ENCODE peak calls at places on chromosome X, in eight cellular contexts. Y is mucosa of descending colon, U is heart right ventricle, E is GM12865, T is WERI-Rb-1, X is brain microvascular endothelial cell, J is A549, K is MG63. N is an unnamed sample.

GRCh38 chrX:133090410-133090809 is 6.5 kb downstream of the USP26 start:
- DNase-seq in U (no peak), Y (no peak), J (no peak), X (no peak), K (no peak), T (no peak), E (no peak), N (no peak)

GRCh38 chrX:24002167-24002566 is 24.8 kb downstream of the KLHL15 start:
- DNase-seq in K (no peak), Y (no peak), J (no peak), T (no peak), X (no peak), U (no peak), E (peak), N (no peak)

GRCh38 chrX:150364347-150365050 is 1.4 kb downstream of the MAMLD1 start:
- DNase-seq in U (peak), X (no peak), E (no peak), J (no peak), K (peak), Y (peak), T (peak), N (no peak)

GRCh38 chrX:106898462-106898861 is 4.7 kb downstream of the RIPPLY1 start:
- DNase-seq in T (peak), J (peak), U (no peak), Y (no peak), E (peak), X (peak), K (no peak), N (peak)

GRCh38 chrX:81195712-81196111 is 6.0 kb downstream of the HMGN5 start:
- DNase-seq in J (peak), U (no peak), X (peak), E (peak), Y (no peak), K (peak), T (peak), N (peak)

GRCh38 chrX:131675596-131676194 is 131.8 kb downstream of the OR13H1 start:
- DNase-seq in X (peak), E (peak), J (peak), T (peak), U (no peak), Y (no peak), K (no peak), N (peak)

GRCh38 chrX:132737743-132738142 is 220.7 kb downstream of the HS6ST2 start:
- DNase-seq in K (peak), E (no peak), X (no peak), Y (peak), J (no peak), U (no peak), T (no peak), N (no peak)

GRCh38 chrX:140165849-140166248 is 200.5 kb upstream of the CXorf66 start:
- DNase-seq in K (no peak), J (no peak), U (no peak), X (no peak), T (no peak), Y (no peak), E (no peak), N (no peak)

GRCh38 chrX:42495139-42495538 is 282.8 kb downstream of the PPP1R2C start:
- DNase-seq in E (no peak), Y (no peak), X (no peak), J (no peak), T (no peak), U (no peak), K (no peak), N (no peak)

GRCh38 chrX:74423289-74423985 is 2.1 kb downstream of the SLC16A2 start:
- DNase-seq in X (no peak), K (no peak), J (no peak), E (no peak), U (no peak), Y (no peak), T (no peak), N (no peak)

GRCh38 chrX:120727911-120728310 is 98.1 kb upstream of the C1GALT1C1 start:
- DNase-seq in K (no peak), J (no peak), T (no peak), X (no peak), U (no peak), Y (no peak), E (no peak), N (no peak)

GRCh38 chrX:75603833-75604232 is 81.0 kb upstream of the ZDHHC15 start:
- DNase-seq in K (no peak), E (peak), U (no peak), Y (no peak), X (peak), J (peak), T (no peak), N (peak)

GRCh38 chrX:13087322-13088154 is 43.1 kb upstream of the FAM9C start:
- DNase-seq in T (no peak), J (no peak), U (no peak), Y (no peak), E (peak), X (peak), K (no peak), N (peak)

GRCh38 chrX:40772290-40772689 is 36.9 kb upstream of the MED14 start:
- DNase-seq in K (peak), X (no peak), Y (no peak), U (no peak), J (no peak), T (no peak), E (no peak), N (no peak)

GRCh38 chrX:49165901-49166881 is 3.6 kb downstream of the MAGIX start:
- DNase-seq in U (peak), K (peak), Y (peak), J (no peak), T (no peak), E (peak), X (peak), N (peak)

GRCh38 chrX:103344606-103345005 is 11.7 kb upstream of the TCEAL9 start:
- DNase-seq in X (no peak), T (no peak), E (no peak), K (no peak), Y (no peak), U (no peak), J (no peak), N (no peak)

GRCh38 chrX:150635952-150636351 is 57.2 kb upstream of the MTMR1 start:
- DNase-seq in E (peak), U (no peak), K (no peak), T (no peak), J (peak), X (peak), Y (no peak), N (no peak)

GRCh38 chrX:8067754-8068469 is 103.2 kb downstream of the VCX2 start:
- DNase-seq in X (no peak), T (peak), E (no peak), K (peak), U (no peak), Y (no peak), J (no peak), N (no peak)

GRCh38 chrX:53442322-53442631 is 8.1 kb upstream of the HSD17B10 start:
- DNase-seq in E (no peak), Y (no peak), X (no peak), T (no peak), K (no peak), U (no peak), J (no peak), N (no peak)
- H3K4me3 ChIP-seq in E (peak), Y (no peak), X (no peak), T (no peak), K (no peak), U (no peak), J (peak), N (peak)

GRCh38 chrX:130108647-130109428 is 1.5 kb downstream of the ELF4 start:
- DNase-seq in E (peak), K (peak), U (peak), X (no peak), Y (peak), T (no peak), J (peak), N (no peak)
- H3K4me3 ChIP-seq in E (peak), K (peak), U (peak), X (peak), Y (peak), T (peak), J (peak), N (no peak)

GRCh38 chrX:80022363-80023031 is 7.9 kb downstream of the TBX22 start:
- DNase-seq in U (no peak), K (no peak), J (no peak), X (no peak), T (no peak), Y (no peak), E (no peak), N (no peak)
- H3K4me3 ChIP-seq in U (no peak), K (no peak), J (no peak), X (no peak), T (no peak), Y (no peak), E (no peak), N (no peak)

DNA sequence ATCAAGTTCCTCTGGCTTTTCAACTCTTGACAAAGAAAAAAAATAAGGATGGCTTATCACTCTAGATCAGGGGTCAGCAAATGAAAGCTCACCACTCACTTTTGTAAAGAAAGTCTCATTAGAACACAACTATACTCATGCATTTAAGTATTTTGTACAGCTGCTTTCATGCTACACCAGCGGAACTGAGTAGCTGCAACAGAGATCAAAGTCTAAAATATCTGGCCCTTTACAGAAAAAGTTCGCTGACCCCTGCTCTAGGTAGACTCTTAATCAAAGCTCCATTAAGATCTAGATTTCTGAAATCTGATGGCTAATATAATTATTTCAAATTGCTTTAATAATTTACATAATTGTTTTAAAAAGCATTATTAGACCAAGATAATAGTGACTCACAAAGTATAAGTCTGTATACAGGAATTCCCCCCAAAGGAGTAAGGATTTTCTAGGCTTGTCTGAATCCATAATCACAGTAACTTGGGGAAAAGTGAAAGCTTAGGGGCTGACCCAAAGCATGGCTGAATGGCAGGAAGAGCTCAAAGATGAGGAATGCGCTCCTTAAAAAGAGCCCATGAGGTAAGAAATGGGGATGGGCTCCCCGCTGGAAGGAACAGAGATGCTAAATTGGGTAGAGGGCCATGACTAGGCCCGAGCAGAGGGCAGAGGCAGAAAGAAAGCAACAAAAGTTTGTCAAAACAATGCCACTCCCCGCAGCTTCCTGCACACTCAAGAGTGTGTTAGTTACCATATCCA is 140.3 kb downstream of the SH3KBP1 start:
- DNase-seq in K (no peak), J (no peak), U (no peak), E (no peak), T (no peak), Y (no peak), X (no peak), N (no peak)
- H3K4me3 ChIP-seq in K (no peak), J (no peak), U (no peak), E (peak), T (no peak), Y (no peak), X (no peak), N (peak)

DNA sequence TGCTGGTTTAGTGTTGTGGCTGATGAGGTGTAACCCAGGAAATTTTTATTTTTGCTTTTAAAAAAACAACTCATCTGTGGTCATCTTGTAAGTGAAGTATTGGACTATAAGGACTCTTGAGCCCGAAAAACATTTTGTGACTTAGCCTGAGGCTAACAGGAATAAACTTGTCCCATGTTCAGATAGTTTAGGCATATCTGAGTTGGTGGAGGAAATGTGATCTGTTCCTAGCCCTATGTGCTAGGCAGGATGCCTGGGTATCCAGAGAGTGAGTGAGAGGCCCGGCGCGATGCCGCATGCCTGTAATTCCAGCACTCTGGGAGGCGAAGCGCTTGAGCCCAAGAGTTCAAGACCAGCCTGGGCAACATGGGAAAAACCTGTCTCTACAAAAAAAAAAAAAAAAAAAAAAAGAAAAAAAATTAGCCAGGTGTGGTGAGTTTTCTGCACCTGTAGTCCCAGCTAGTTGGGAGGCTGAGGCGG is 3.7 kb downstream of the SMS start:
- DNase-seq in Y (no peak), E (no peak), T (no peak), J (no peak), U (no peak), K (peak), X (no peak), N (no peak)
- H3K4me3 ChIP-seq in Y (no peak), E (no peak), T (no peak), J (no peak), U (no peak), K (peak), X (peak), N (no peak)

DNA sequence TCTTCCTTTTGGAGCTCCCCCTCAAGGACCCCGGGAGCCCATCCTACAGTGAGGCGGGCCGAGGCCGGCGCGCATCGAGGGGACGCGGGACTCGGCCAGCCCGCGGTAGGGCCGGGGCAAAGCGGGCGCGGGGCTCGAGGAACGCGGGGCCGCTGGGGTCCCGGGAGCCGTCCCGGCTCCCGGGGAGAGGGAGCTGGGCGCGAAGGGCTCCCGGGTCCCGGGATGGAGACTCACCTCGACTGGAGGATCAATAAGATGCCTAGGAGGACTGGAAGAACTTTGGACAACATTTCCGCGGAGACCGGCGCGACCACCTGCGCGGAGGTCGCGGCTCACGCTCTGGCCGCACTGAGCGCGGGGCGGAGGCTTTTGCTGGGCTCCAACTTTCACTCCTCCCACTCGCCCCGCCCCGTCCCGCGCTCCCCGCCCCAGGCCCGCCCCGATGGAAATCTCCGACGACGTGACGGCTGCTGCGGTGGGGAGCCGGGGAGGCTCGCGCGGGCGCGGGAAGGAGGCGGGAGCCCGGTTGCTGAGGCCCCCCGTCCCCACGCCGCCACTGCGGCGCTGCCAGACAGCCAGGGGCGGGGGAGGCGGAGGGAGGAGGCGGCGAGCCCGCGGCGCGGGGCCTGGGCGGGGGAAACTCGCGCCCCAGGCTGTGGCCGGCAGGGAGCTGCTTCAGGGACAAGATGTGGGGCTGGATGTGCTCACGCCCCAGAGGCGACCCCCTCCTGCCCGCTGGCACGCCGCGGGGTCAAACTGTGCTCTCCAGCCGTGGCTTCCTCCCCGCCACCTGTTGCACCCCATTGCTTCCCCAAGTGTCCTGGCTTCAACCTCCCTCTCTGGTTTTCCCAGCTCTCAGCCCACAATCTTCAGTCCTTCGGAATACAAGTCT is at the start of gene GABRE:
- DNase-seq in Y (peak), J (no peak), U (peak), E (no peak), X (no peak), K (peak), T (peak), N (no peak)
- H3K4me3 ChIP-seq in Y (no peak), J (peak), U (peak), E (no peak), X (peak), K (peak), T (peak), N (no peak)

DNA sequence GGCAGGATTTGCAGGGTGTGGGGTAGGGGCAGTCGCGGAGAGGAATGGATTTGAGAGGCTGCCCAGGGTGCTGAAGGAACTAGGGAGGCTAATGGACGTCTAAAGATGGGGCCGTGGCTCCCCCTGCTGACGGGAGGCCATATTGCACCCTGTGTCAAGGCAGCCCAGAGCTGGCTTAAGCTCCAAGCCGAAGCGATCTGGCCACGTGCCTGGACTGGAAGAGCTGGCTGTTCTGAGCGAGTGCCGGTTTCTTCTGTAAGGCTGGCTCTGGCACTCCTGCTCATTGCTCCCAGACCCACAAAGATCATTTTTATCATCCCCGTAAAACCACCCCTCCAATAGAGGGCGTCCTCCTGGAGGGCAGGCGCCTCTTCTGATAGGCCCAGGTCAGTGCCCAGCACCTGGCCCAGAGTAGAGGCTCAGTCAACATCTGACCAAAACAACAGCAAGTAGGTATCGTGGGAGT is 5.6 kb downstream of the PNCK start:
- DNase-seq in X (peak), T (peak), U (peak), J (peak), E (peak), K (peak), Y (peak), N (peak)
- H3K4me3 ChIP-seq in X (no peak), T (peak), U (no peak), J (peak), E (no peak), K (peak), Y (no peak), N (no peak)

GRCh38 chrX:11757729-11758399 is at the start of gene MSL3:
- DNase-seq in X (peak), K (peak), Y (peak), E (peak), U (peak), T (peak), J (peak), N (peak)

GRCh38 chrX:11759172-11759460 is 1.1 kb downstream of the MSL3 start:
- DNase-seq in E (no peak), K (no peak), Y (no peak), X (no peak), T (no peak), U (no peak), J (no peak), N (no peak)

GRCh38 chrX:11758400-11759171 is 549 bp downstream of the MSL3 start:
- DNase-seq in Y (peak), T (peak), J (peak), K (peak), U (peak), X (peak), E (peak), N (peak)

GRCh38 chrX:11759461-11760311 is 1.6 kb downstream of the MSL3 start:
- DNase-seq in U (peak), E (peak), J (peak), X (peak), K (peak), T (peak), Y (peak), N (peak)

DNA sequence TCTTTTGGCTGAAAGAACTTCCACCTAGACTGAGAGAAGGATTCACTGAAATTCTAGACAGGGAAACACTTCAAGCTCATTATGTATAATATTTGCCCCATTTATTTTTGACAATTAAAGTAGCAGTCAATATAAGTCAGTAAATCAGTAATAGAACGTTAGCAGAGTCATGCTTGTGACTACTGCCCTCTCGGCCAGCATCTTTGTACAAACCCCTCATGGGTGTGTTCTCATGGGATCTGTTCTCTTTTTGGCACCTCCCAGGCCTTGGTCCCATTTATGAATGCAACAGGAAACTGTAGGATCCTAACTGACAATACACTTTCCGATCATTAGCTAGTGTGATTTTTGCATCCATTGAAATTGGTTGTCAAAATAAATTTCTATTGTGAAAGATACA is 2.9 kb downstream of the MSL3 start:
- DNase-seq in Y (no peak), U (no peak), K (no peak), X (no peak), E (no peak), J (no peak), T (no peak), N (no peak)
- H3K4me3 ChIP-seq in Y (no peak), U (no peak), K (no peak), X (no peak), E (peak), J (no peak), T (no peak), N (no peak)

DNA sequence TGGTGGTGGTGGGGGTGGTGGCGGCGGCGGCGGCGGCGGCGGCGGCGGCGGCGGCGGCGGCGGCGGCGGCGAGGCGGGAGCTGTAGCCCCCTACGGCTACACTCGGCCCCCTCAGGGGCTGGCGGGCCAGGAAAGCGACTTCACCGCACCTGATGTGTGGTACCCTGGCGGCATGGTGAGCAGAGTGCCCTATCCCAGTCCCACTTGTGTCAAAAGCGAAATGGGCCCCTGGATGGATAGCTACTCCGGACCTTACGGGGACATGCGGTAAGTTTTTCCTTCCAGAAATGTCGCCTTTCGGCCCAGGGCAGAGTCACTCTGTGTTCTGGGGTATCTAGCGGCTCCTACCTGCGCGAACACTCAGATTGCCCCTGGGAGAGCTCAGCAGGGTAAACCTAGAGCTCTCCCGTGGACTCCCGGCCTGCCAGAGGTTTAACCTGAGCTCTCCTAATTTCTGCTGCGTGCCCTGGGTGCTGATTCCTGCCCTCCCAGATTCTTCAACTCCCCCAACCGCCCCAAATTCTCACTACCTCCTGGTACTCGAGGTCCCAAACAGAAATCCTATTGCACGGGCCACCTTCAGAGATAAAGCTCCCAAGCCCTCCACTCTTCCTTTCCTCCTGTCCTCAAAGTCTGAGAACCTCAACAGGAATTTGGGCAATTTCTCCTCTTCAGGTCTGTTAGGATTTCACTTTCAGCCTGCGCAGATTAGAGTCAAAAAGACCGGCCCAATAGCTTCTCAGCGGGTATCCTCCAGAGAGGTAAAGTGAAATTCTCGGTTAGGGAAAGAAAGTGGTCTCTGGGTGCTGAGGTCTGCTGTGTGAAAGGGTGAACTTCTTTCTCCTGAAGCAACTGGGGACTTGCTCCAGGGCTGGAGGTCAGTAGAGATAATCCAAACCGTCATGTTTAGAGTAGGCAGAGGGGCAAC is 2.9 kb downstream of the AR start:
- DNase-seq in X (no peak), K (no peak), T (no peak), J (no peak), Y (no peak), E (no peak), U (no peak), N (no peak)
- H3K4me3 ChIP-seq in X (peak), K (peak), T (no peak), J (peak), Y (no peak), E (no peak), U (peak), N (no peak)

N was measured in Jurkat, Clone E6-1.